ENCODE peak calls at places on chromosome 21, in six cellular contexts. M is HCT116, A is SK-N-SH, H is A549, J is HL-60, S is K562. Y is an unnamed sample.

GRCh38 chr21:30620080-30620479 is 347 bp upstream of the KRTAP20-4 start:
- DNase-seq in S (no peak), A (no peak), H (no peak), M (no peak), J (no peak), Y (no peak)

GRCh38 chr21:15004721-15005370 is 60.0 kb downstream of the NRIP1 start:
- DNase-seq in S (no peak), M (no peak), J (no peak), H (no peak), A (no peak), Y (peak)

GRCh38 chr21:35743571-35743970 is 316.8 kb downstream of the SETD4 start:
- DNase-seq in M (no peak), H (no peak), A (no peak), J (no peak), S (no peak), Y (no peak)

GRCh38 chr21:32826317-32827167 is 55.0 kb upstream of the PAXBP1 start:
- DNase-seq in M (peak), J (peak), H (peak), A (peak), S (peak), Y (peak)

GRCh38 chr21:15839601-15840000 is 109.8 kb downstream of the USP25 start:
- DNase-seq in H (no peak), A (no peak), M (no peak), S (no peak), J (no peak), Y (no peak)

GRCh38 chr21:20877976-20878375 is 120.2 kb upstream of the NCAM2 start:
- DNase-seq in S (no peak), M (no peak), H (no peak), A (no peak), J (no peak), Y (no peak)

GRCh38 chr21:18840239-18840638 is 436.7 kb upstream of the TMPRSS15 start:
- DNase-seq in M (peak), H (peak), A (peak), J (peak), S (no peak), Y (peak)

GRCh38 chr21:16388291-16388690 is 658.5 kb downstream of the USP25 start:
- DNase-seq in M (no peak), A (no peak), H (no peak), J (no peak), S (no peak), Y (no peak)

GRCh38 chr21:33011462-33011861 is 14.3 kb upstream of the OLIG2 start:
- DNase-seq in J (peak), H (peak), M (peak), A (no peak), S (no peak), Y (no peak)

GRCh38 chr21:17915976-17916375 is 96.8 kb upstream of the C21orf91 start:
- DNase-seq in H (no peak), J (no peak), S (no peak), M (no peak), A (no peak), Y (no peak)

GRCh38 chr21:35303085-35303484 is 254.0 kb upstream of the RUNX1 start:
- DNase-seq in M (peak), H (peak), A (no peak), S (no peak), J (no peak), Y (no peak)

GRCh38 chr21:40019076-40019475 is 151.8 kb downstream of the PCP4 start:
- DNase-seq in A (no peak), J (no peak), H (no peak), M (no peak), S (no peak), Y (no peak)

GRCh38 chr21:17461582-17461981 is 51.3 kb upstream of the CXADR start:
- DNase-seq in H (peak), A (no peak), J (no peak), M (no peak), S (no peak), Y (no peak)

GRCh38 chr21:31198575-31198974 is 145.5 kb downstream of the TIAM1 start:
- DNase-seq in A (peak), H (peak), M (peak), J (no peak), S (peak), Y (peak)

GRCh38 chr21:34834852-34835501 is 166.2 kb downstream of the CLIC6 start:
- DNase-seq in A (no peak), J (peak), H (no peak), S (no peak), M (no peak), Y (no peak)

GRCh38 chr21:40166291-40166843 is 299.1 kb downstream of the PCP4 start:
- DNase-seq in S (no peak), H (no peak), J (no peak), M (no peak), A (no peak), Y (peak)

GRCh38 chr21:34075099-34075425 is 1.7 kb downstream of the MRPS6 start:
- DNase-seq in H (no peak), S (no peak), J (no peak), A (no peak), M (no peak), Y (no peak)

GRCh38 chr21:25887646-25888321 is 153.0 kb downstream of the GABPA start:
- DNase-seq in S (no peak), J (no peak), M (no peak), H (no peak), A (no peak), Y (no peak)

GRCh38 chr21:32306021-32306780 is 7.5 kb downstream of the MRAP start:
- DNase-seq in H (peak), J (no peak), A (peak), M (no peak), S (peak), Y (peak)

GRCh38 chr21:39319814-39320332 is 6.4 kb upstream of the BRWD1 start:
- DNase-seq in J (no peak), M (no peak), H (peak), A (no peak), S (peak), Y (no peak)

GRCh38 chr21:14523234-14523633 is 22.9 kb downstream of the SAMSN1 start:
- DNase-seq in A (no peak), S (no peak), J (peak), H (no peak), M (no peak), Y (no peak)

GRCh38 chr21:26717146-26717739 is 128.0 kb downstream of the ADAMTS1 start:
- DNase-seq in S (peak), J (no peak), M (no peak), A (peak), H (peak), Y (peak)

GRCh38 chr21:22516230-22516629 is 1518.0 kb downstream of the NCAM2 start:
- DNase-seq in H (no peak), A (no peak), J (peak), M (no peak), S (no peak), Y (no peak)

GRCh38 chr21:34807881-34808568 is 139.2 kb downstream of the CLIC6 start:
- DNase-seq in S (no peak), A (no peak), M (peak), H (peak), J (peak), Y (no peak)

GRCh38 chr21:26288033-26288432 is 117.5 kb upstream of the APP start:
- DNase-seq in M (no peak), A (no peak), S (no peak), J (no peak), H (no peak), Y (no peak)

GRCh38 chr21:35034203-35034926 is 14.7 kb downstream of the RUNX1 start:
- DNase-seq in J (no peak), H (no peak), A (no peak), M (no peak), S (no peak), Y (no peak)

GRCh38 chr21:40531421-40531820 is 315.5 kb downstream of the DSCAM start:
- DNase-seq in A (no peak), M (no peak), H (no peak), J (no peak), S (no peak), Y (peak)

GRCh38 chr21:34126269-34126668 is 52.9 kb downstream of the MRPS6 start:
- DNase-seq in J (no peak), H (no peak), M (no peak), S (no peak), A (no peak), Y (peak)

GRCh38 chr21:18289876-18290275 is 45.2 kb downstream of the CHODL start:
- DNase-seq in M (no peak), J (no peak), H (no peak), A (no peak), S (no peak), Y (no peak)

GRCh38 chr21:34534522-34534921 is 22.5 kb upstream of the KCNE1 start:
- DNase-seq in S (no peak), A (no peak), M (no peak), J (peak), H (no peak), Y (no peak)

GRCh38 chr21:32519945-32520884 is 65.1 kb downstream of the TCP10L start:
- DNase-seq in M (no peak), A (no peak), S (no peak), J (no peak), H (no peak), Y (no peak)

GRCh38 chr21:34029724-34030528 is 43.5 kb upstream of the MRPS6 start:
- DNase-seq in M (peak), H (peak), S (peak), A (peak), J (no peak), Y (peak)

DNA sequence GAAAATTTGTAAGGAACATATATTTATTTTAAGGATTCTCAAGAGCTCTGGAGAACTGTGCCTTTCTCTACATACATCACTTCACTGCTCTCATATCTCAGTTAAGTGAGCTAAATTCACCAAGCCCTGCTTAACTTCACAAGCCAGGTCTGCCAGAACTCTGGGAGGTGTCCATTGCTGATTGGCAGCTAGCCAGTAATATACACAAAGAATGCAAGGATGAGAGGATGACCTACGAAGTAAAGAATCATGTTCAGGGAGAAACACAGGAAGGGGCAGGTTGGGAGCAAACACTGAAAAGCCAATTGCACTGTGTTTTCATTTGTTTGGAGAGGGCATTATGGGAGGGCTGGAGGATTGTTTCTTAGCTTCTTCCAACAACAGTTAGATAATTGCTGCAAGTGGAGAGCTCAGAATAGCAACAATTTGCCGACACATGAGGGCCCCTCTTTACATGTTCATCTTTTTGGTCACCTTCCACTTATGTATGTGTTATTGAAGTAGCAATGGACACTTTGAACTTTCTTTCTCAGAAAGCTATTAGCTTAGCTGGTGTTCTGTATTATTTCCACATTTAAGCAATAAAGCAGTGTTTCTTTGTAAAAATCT is 254.9 kb downstream of the LTN1 start:
- DNase-seq in H (no peak), M (no peak), A (no peak), S (no peak), J (no peak), Y (no peak)
- TF ChIP-seq REST in H (no peak), M (no peak), A (no peak), S (no peak), J (no peak), Y (no peak)

DNA sequence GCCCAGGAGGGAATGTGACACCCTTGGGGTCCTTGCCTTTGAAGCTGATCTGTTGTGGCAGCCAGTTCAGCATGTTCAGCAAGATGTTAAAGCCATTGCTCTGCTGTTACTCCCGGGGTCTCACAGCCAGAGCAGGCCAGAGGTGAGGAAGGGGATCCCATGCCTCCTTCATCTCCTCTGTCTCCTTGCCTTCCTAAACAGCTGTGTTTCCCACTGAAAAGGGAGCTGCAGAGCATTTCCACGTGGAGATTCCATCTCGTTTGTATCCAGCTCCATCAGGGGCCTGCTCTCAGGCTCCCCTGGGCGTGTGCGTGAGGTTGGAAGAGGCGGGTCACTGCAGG is 135.8 kb upstream of the COL6A1 start:
- DNase-seq in A (no peak), H (no peak), M (no peak), S (no peak), J (no peak), Y (no peak)
- TF ChIP-seq REST in A (no peak), H (no peak), M (no peak), S (no peak), J (no peak), Y (no peak)

GRCh38 chr21:37157938-37158337 is 84.9 kb downstream of the TTC3 start:
- DNase-seq in H (no peak), J (no peak), M (no peak), S (no peak), A (no peak), Y (no peak)

GRCh38 chr21:37153193-37153934 is 80.3 kb downstream of the TTC3 start:
- DNase-seq in S (no peak), A (no peak), H (no peak), M (no peak), J (no peak), Y (no peak)

GRCh38 chr21:37155216-37155615 is 82.2 kb downstream of the TTC3 start:
- DNase-seq in M (no peak), S (no peak), H (no peak), A (no peak), J (no peak), Y (peak)

GRCh38 chr21:37149411-37149810 is 76.4 kb downstream of the TTC3 start:
- DNase-seq in S (no peak), M (no peak), H (no peak), J (no peak), A (no peak), Y (no peak)

GRCh38 chr21:37153935-37154350 is 80.9 kb downstream of the TTC3 start:
- DNase-seq in H (no peak), S (no peak), A (no peak), J (no peak), M (no peak), Y (no peak)
- TF ChIP-seq REST in H (no peak), S (no peak), A (no peak), J (no peak), M (no peak), Y (no peak)

GRCh38 chr21:41582298-41582840 is 74.4 kb upstream of the TMPRSS2 start:
- DNase-seq in H (no peak), S (no peak), J (no peak), M (no peak), A (no peak), Y (no peak)
- TF ChIP-seq REST in H (no peak), S (no peak), J (no peak), M (no peak), A (no peak), Y (no peak)

DNA sequence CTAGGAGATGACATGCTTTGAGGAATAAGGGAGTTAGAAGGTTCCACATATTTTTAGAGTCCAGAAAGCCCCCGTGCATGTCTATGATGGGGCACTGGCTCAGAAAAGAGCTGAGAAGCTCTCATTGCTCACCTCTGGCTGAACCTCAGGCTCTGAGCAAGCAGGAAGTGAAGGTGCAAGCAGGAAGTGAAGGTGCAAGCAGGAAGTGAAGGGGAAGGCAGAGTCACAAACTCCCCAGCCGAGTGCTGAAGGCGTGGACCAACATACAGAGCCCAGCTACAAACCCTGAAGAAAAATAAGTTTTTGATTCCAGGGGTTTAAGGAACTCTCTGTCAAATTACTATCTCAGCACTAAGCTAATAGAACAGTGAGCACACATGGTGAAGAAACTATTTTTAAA is 7.0 kb downstream of the KRTAP10-8 start:
- DNase-seq in J (no peak), H (no peak), A (no peak), M (no peak), S (no peak), Y (no peak)
- TF ChIP-seq REST in J (no peak), H (no peak), A (no peak), M (no peak), S (no peak), Y (no peak)

GRCh38 chr21:43740497-43741156 is 21.7 kb downstream of the PDXK start:
- DNase-seq in H (peak), J (peak), S (no peak), M (no peak), A (peak), Y (peak)
- TF ChIP-seq REST in H (no peak), J (no peak), S (no peak), M (no peak), A (no peak), Y (no peak)

DNA sequence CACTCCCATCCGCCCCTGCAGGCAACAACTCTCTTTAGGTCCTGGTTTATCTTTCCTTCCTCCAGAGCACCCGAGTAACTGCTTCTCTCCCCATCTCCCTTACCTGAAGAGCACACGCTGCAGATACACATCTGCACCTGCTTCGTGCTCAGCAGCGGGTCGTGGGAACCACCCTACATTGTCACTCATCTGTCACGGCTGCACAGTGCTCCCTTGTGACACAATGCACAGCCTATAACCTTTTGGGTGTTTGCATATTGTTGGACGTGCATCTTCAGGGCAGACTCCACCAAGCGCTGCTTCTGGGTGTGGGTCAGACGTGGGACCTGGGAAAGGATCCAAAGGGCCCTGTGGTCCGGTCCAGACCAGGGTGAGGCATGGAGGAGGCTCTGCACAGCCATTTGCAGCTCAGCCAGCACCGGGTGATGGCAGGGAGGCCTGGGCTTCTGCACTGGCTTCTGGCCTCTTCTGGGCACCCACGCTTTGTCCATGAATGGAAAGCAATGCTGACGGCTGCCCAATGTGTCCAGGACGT is 42.5 kb downstream of the WDR4 start:
- DNase-seq in A (peak), J (no peak), M (no peak), H (no peak), S (peak), Y (no peak)
- TF ChIP-seq REST in A (no peak), J (no peak), M (no peak), H (no peak), S (no peak), Y (no peak)

Y was measured in GM23338.